ENCODE peak calls at places on chromosomes 6 and 20, in seven cellular contexts. One of them, this sample, is unnamed.
A peak's percentile ranks its signal among the peaks of the same experiment; 100 is the strongest.

GRCh38 chr6:99613398-99613704 is 6.7 kb downstream of the PRDM13 start:
- DNase-seq in NCI-H1092 treated with DMSO at 0.1 percent for 48 hours: peak; percentile 68
- DNase-seq in substantia nigra: no peak
- DNase-seq in GM13976: peak; percentile 81
- DNase-seq in occipital lobe: no peak
- DNase-seq in GM04504: no peak
- DNase-seq in mammary epithelial cell: no peak
- DNase-seq in this sample: peak; percentile 83

GRCh38 chr6:3088446-3088845 is 20.2 kb downstream of the RIPK1 start:
- DNase-seq in NCI-H1092 treated with DMSO at 0.1 percent for 48 hours: no peak
- DNase-seq in substantia nigra: no peak
- DNase-seq in GM13976: no peak
- DNase-seq in occipital lobe: no peak
- DNase-seq in GM04504: no peak
- DNase-seq in mammary epithelial cell: peak; percentile 76
- DNase-seq in this sample: no peak

GRCh38 chr6:24339932-24340331 is 17.9 kb downstream of the DCDC2 start:
- DNase-seq in NCI-H1092 treated with DMSO at 0.1 percent for 48 hours: no peak
- DNase-seq in substantia nigra: no peak
- DNase-seq in GM13976: no peak
- DNase-seq in occipital lobe: no peak
- DNase-seq in GM04504: no peak
- DNase-seq in mammary epithelial cell: peak; percentile 26
- DNase-seq in this sample: no peak

GRCh38 chr6:145813285-145814034 is 1.1 kb downstream of the FBXO30 start:
- DNase-seq in NCI-H1092 treated with DMSO at 0.1 percent for 48 hours: peak; percentile 3
- DNase-seq in substantia nigra: no peak
- DNase-seq in GM13976: no peak
- DNase-seq in occipital lobe: no peak
- DNase-seq in GM04504: peak; percentile 42
- DNase-seq in mammary epithelial cell: peak; percentile 68
- DNase-seq in this sample: no peak

GRCh38 chr6:167134448-167135328 is 11.8 kb downstream of the CCR6 start:
- DNase-seq in NCI-H1092 treated with DMSO at 0.1 percent for 48 hours: no peak
- DNase-seq in substantia nigra: no peak
- DNase-seq in GM13976: no peak
- DNase-seq in occipital lobe: no peak
- DNase-seq in GM04504: no peak
- DNase-seq in mammary epithelial cell: no peak
- DNase-seq in this sample: no peak

GRCh38 chr6:81981812-81982211 is 229.3 kb upstream of the TENT5A start:
- DNase-seq in NCI-H1092 treated with DMSO at 0.1 percent for 48 hours: no peak
- DNase-seq in substantia nigra: no peak
- DNase-seq in GM13976: no peak
- DNase-seq in occipital lobe: no peak
- DNase-seq in GM04504: no peak
- DNase-seq in mammary epithelial cell: peak; percentile 63
- DNase-seq in this sample: peak; percentile 38

GRCh38 chr6:85458782-85459181 is 8.9 kb downstream of the NT5E start:
- DNase-seq in NCI-H1092 treated with DMSO at 0.1 percent for 48 hours: no peak
- DNase-seq in substantia nigra: no peak
- DNase-seq in GM13976: no peak
- DNase-seq in occipital lobe: no peak
- DNase-seq in GM04504: no peak
- DNase-seq in mammary epithelial cell: no peak
- DNase-seq in this sample: no peak

GRCh38 chr20:60000271-60001026 is 42.2 kb downstream of the CDH26 start:
- DNase-seq in NCI-H1092 treated with DMSO at 0.1 percent for 48 hours: peak; percentile 35
- DNase-seq in substantia nigra: no peak
- DNase-seq in GM13976: no peak
- DNase-seq in occipital lobe: no peak
- DNase-seq in GM04504: no peak
- DNase-seq in mammary epithelial cell: no peak
- DNase-seq in this sample: no peak

GRCh38 chr6:41739041-41739440 is 3.6 kb upstream of the TFEB start:
- DNase-seq in NCI-H1092 treated with DMSO at 0.1 percent for 48 hours: no peak
- DNase-seq in substantia nigra: no peak
- DNase-seq in GM13976: no peak
- DNase-seq in occipital lobe: no peak
- DNase-seq in GM04504: no peak
- DNase-seq in mammary epithelial cell: no peak
- DNase-seq in this sample: no peak

GRCh38 chr20:18987781-18988360 is 174.3 kb downstream of the SCP2D1 start:
- DNase-seq in NCI-H1092 treated with DMSO at 0.1 percent for 48 hours: no peak
- DNase-seq in substantia nigra: no peak
- DNase-seq in GM13976: no peak
- DNase-seq in occipital lobe: no peak
- DNase-seq in GM04504: no peak
- DNase-seq in mammary epithelial cell: no peak
- DNase-seq in this sample: no peak

GRCh38 chr20:478949-479429 is 16.7 kb upstream of the TBC1D20 start:
- DNase-seq in NCI-H1092 treated with DMSO at 0.1 percent for 48 hours: peak; percentile 41
- DNase-seq in substantia nigra: no peak
- DNase-seq in GM13976: peak; percentile 67
- DNase-seq in occipital lobe: no peak
- DNase-seq in GM04504: no peak
- DNase-seq in mammary epithelial cell: peak; percentile 47
- DNase-seq in this sample: peak; percentile 73

GRCh38 chr6:26270903-26271639 is 93.9 kb upstream of the BTN3A2 start:
- DNase-seq in NCI-H1092 treated with DMSO at 0.1 percent for 48 hours: peak; percentile 56
- DNase-seq in substantia nigra: peak; percentile 11
- DNase-seq in GM13976: peak; percentile 91
- DNase-seq in occipital lobe: peak; percentile 27
- DNase-seq in GM04504: no peak
- DNase-seq in mammary epithelial cell: peak; percentile 92
- DNase-seq in this sample: peak; percentile 96

GRCh38 chr20:61970357-61970756 is 95.3 kb downstream of the TAF4 start:
- DNase-seq in NCI-H1092 treated with DMSO at 0.1 percent for 48 hours: no peak
- DNase-seq in substantia nigra: no peak
- DNase-seq in GM13976: no peak
- DNase-seq in occipital lobe: no peak
- DNase-seq in GM04504: no peak
- DNase-seq in mammary epithelial cell: no peak
- DNase-seq in this sample: no peak

GRCh38 chr6:80376411-80376810 is 269.9 kb downstream of the BCKDHB start:
- DNase-seq in NCI-H1092 treated with DMSO at 0.1 percent for 48 hours: no peak
- DNase-seq in substantia nigra: no peak
- DNase-seq in GM13976: no peak
- DNase-seq in occipital lobe: no peak
- DNase-seq in GM04504: no peak
- DNase-seq in mammary epithelial cell: no peak
- DNase-seq in this sample: no peak

GRCh38 chr20:38725959-38726848 is 1.9 kb downstream of the SLC32A1 start:
- DNase-seq in NCI-H1092 treated with DMSO at 0.1 percent for 48 hours: peak; percentile 51
- DNase-seq in substantia nigra: no peak
- DNase-seq in GM13976: peak; percentile 74
- DNase-seq in occipital lobe: no peak
- DNase-seq in GM04504: no peak
- DNase-seq in mammary epithelial cell: no peak
- DNase-seq in this sample: peak; percentile 44

GRCh38 chr20:35370751-35371150 is 41.0 kb downstream of the UQCC1 start:
- DNase-seq in NCI-H1092 treated with DMSO at 0.1 percent for 48 hours: no peak
- DNase-seq in substantia nigra: no peak
- DNase-seq in GM13976: no peak
- DNase-seq in occipital lobe: no peak
- DNase-seq in GM04504: no peak
- DNase-seq in mammary epithelial cell: no peak
- DNase-seq in this sample: no peak

GRCh38 chr6:24441599-24441904 is 38.8 kb downstream of the MRS2 start:
- DNase-seq in NCI-H1092 treated with DMSO at 0.1 percent for 48 hours: no peak
- DNase-seq in substantia nigra: no peak
- DNase-seq in GM13976: no peak
- DNase-seq in occipital lobe: no peak
- DNase-seq in GM04504: no peak
- DNase-seq in mammary epithelial cell: no peak
- DNase-seq in this sample: no peak

GRCh38 chr6:33073431-33073871 is at the start of gene HLA-DPA1:
- DNase-seq in NCI-H1092 treated with DMSO at 0.1 percent for 48 hours: no peak
- DNase-seq in substantia nigra: no peak
- DNase-seq in GM13976: peak; percentile 82
- DNase-seq in occipital lobe: no peak
- DNase-seq in GM04504: no peak
- DNase-seq in mammary epithelial cell: peak; percentile 24
- DNase-seq in this sample: peak; percentile 93

GRCh38 chr6:11374036-11375010 is 141.9 kb upstream of the NEDD9 start:
- DNase-seq in NCI-H1092 treated with DMSO at 0.1 percent for 48 hours: no peak
- DNase-seq in substantia nigra: no peak
- DNase-seq in GM13976: peak; percentile 67
- DNase-seq in occipital lobe: no peak
- DNase-seq in GM04504: no peak
- DNase-seq in mammary epithelial cell: no peak
- DNase-seq in this sample: peak; percentile 92

GRCh38 chr6:80249897-80250296 is 143.4 kb downstream of the BCKDHB start:
- DNase-seq in NCI-H1092 treated with DMSO at 0.1 percent for 48 hours: no peak
- DNase-seq in substantia nigra: no peak
- DNase-seq in GM13976: no peak
- DNase-seq in occipital lobe: no peak
- DNase-seq in GM04504: no peak
- DNase-seq in mammary epithelial cell: no peak
- DNase-seq in this sample: no peak

GRCh38 chr20:48326868-48327267 is 500.9 kb downstream of the PREX1 start:
- DNase-seq in NCI-H1092 treated with DMSO at 0.1 percent for 48 hours: no peak
- DNase-seq in substantia nigra: no peak
- DNase-seq in GM13976: no peak
- DNase-seq in occipital lobe: no peak
- DNase-seq in GM04504: no peak
- DNase-seq in mammary epithelial cell: no peak
- DNase-seq in this sample: no peak

This sample was measured in GM12865.